ENCODE peak calls at places on chromosome 6, in ten cellular contexts. O is psoas muscle, P is right lobe of liver, L is fibroblast of lung, I is adipocyte, F is PC-3, R is suprapubic skin, H is cardiac muscle cell, A is SK-N-SH, Z is upper lobe of right lung. X is an unnamed sample. For H3K36me3 and H3K9me3, the result is how much of the 10 kb centered on the place peaks cover.

GRCh38 chr6:16639689-16640480 is 121.4 kb downstream of the ATXN1 start:
- DNase-seq in O (no peak), P (no peak), L (peak), I (peak), F (peak), R (no peak), H (peak), A (no peak), Z (no peak), X (peak)

GRCh38 chr6:158826819-158827501 is 7.8 kb upstream of the EZR start:
- DNase-seq in O (no peak), P (no peak), L (no peak), I (no peak), F (no peak), R (no peak), H (no peak), A (peak), Z (no peak), X (no peak)

GRCh38 chr6:107113460-107114212 is 1.7 kb downstream of the BEND3 start:
- DNase-seq in O (no peak), P (no peak), L (no peak), I (no peak), F (no peak), R (no peak), H (no peak), A (no peak), Z (no peak), X (no peak)

GRCh38 chr6:9901376-9901775 is 513.5 kb downstream of the TFAP2A start:
- DNase-seq in O (no peak), P (no peak), L (no peak), I (no peak), F (no peak), R (no peak), H (no peak), A (no peak), Z (no peak), X (no peak)

GRCh38 chr6:2124260-2124709 is 121.1 kb downstream of the GMDS start:
- DNase-seq in O (no peak), P (no peak), L (peak), I (no peak), F (no peak), R (no peak), H (peak), A (no peak), Z (no peak), X (no peak)

GRCh38 chr6:81938014-81938761 is 185.7 kb upstream of the TENT5A start:
- DNase-seq in O (no peak), P (no peak), L (peak), I (peak), F (peak), R (no peak), H (peak), A (no peak), Z (no peak), X (peak)

GRCh38 chr6:134454794-134455193 is 136.9 kb upstream of the SGK1 start:
- DNase-seq in O (no peak), P (no peak), L (no peak), I (no peak), F (no peak), R (no peak), H (peak), A (no peak), Z (no peak), X (no peak)

GRCh38 chr6:99711925-99712324 is 105.3 kb downstream of the PRDM13 start:
- DNase-seq in O (no peak), P (no peak), L (no peak), I (no peak), F (no peak), R (no peak), H (no peak), A (no peak), Z (peak), X (no peak)

GRCh38 chr6:37538107-37538506 is 38.4 kb upstream of the CCDC167 start:
- DNase-seq in O (no peak), P (no peak), L (no peak), I (no peak), F (peak), R (no peak), H (no peak), A (no peak), Z (no peak), X (no peak)

GRCh38 chr6:48109902-48110301 is 1.1 kb downstream of the PTCHD4 start:
- DNase-seq in O (no peak), P (no peak), L (peak), I (peak), F (peak), R (no peak), H (no peak), A (no peak), Z (no peak), X (no peak)

GRCh38 chr6:130223508-130223907 is 757 bp upstream of the SAMD3 start:
- DNase-seq in O (no peak), P (no peak), L (no peak), I (no peak), F (no peak), R (no peak), H (no peak), A (no peak), Z (no peak), X (no peak)

GRCh38 chr6:227812-228338 is 64.4 kb upstream of the DUSP22 start:
- DNase-seq in O (no peak), P (no peak), L (no peak), I (no peak), F (no peak), R (no peak), H (no peak), A (no peak), Z (peak), X (no peak)

GRCh38 chr6:11027565-11028110 is 16.5 kb downstream of the ELOVL2 start:
- DNase-seq in O (no peak), P (no peak), L (no peak), I (no peak), F (no peak), R (no peak), H (no peak), A (no peak), Z (no peak), X (no peak)

GRCh38 chr6:87551799-87552198 is 38.0 kb downstream of the RARS2 start:
- DNase-seq in O (no peak), P (no peak), L (no peak), I (no peak), F (no peak), R (no peak), H (no peak), A (no peak), Z (no peak), X (no peak)

GRCh38 chr6:33579828-33580714 is at the start of gene BAK1:
- DNase-seq in O (peak), P (peak), L (peak), I (peak), F (peak), R (peak), H (peak), A (peak), Z (peak), X (peak)

GRCh38 chr6:35183281-35183680 is 30.5 kb upstream of the SCUBE3 start:
- DNase-seq in O (no peak), P (no peak), L (no peak), I (no peak), F (no peak), R (no peak), H (no peak), A (no peak), Z (no peak), X (no peak)

GRCh38 chr6:3915076-3915791 is 66.1 kb downstream of the FAM50B start:
- DNase-seq in O (no peak), P (no peak), L (no peak), I (no peak), F (no peak), R (no peak), H (no peak), A (no peak), Z (no peak), X (no peak)

GRCh38 chr6:26175428-26176181 is 88.4 kb downstream of the HFE start:
- DNase-seq in O (no peak), P (no peak), L (peak), I (peak), F (peak), R (no peak), H (peak), A (no peak), Z (no peak), X (peak)

GRCh38 chr6:3893487-3893886 is 44.3 kb downstream of the FAM50B start:
- DNase-seq in O (no peak), P (no peak), L (no peak), I (no peak), F (no peak), R (no peak), H (no peak), A (no peak), Z (no peak), X (no peak)

GRCh38 chr6:167742719-167743303 is 83.9 kb upstream of the AFDN start:
- DNase-seq in O (no peak), P (no peak), L (no peak), I (no peak), F (peak), R (no peak), H (peak), A (no peak), Z (no peak), X (peak)

GRCh38 chr6:35470663-35471120 is 2.5 kb downstream of the RPL10A start:
- DNase-seq in O (peak), P (no peak), L (no peak), I (peak), F (no peak), R (no peak), H (no peak), A (no peak), Z (no peak), X (no peak)

GRCh38 chr6:7585287-7585930 is 4.6 kb upstream of the SNRNP48 start:
- DNase-seq in O (no peak), P (no peak), L (no peak), I (no peak), F (no peak), R (no peak), H (no peak), A (no peak), Z (no peak), X (no peak)

GRCh38 chr6:140043357-140043756 is 668.9 kb upstream of the CITED2 start:
- DNase-seq in O (no peak), P (no peak), L (peak), I (peak), F (peak), R (no peak), H (peak), A (no peak), Z (no peak), X (peak)

GRCh38 chr6:47221565-47221964 is 88.1 kb downstream of the TNFRSF21 start:
- DNase-seq in O (no peak), P (no peak), L (no peak), I (no peak), F (no peak), R (no peak), H (no peak), A (no peak), Z (no peak), X (no peak)

GRCh38 chr6:89611666-89612065 is 26.9 kb downstream of the LYRM2 start:
- DNase-seq in O (no peak), P (no peak), L (no peak), I (no peak), F (no peak), R (no peak), H (peak), A (no peak), Z (no peak), X (no peak)

GRCh38 chr6:77015350-77015749 is 447.9 kb downstream of the HTR1B start:
- DNase-seq in O (no peak), P (no peak), L (peak), I (peak), F (no peak), R (no peak), H (peak), A (no peak), Z (no peak), X (peak)

GRCh38 chr6:51339728-51340127 is 521.1 kb downstream of the TFAP2B start:
- DNase-seq in O (no peak), P (no peak), L (no peak), I (no peak), F (peak), R (no peak), H (no peak), A (no peak), Z (no peak), X (no peak)

GRCh38 chr6:25381077-25381476 is 101.9 kb downstream of the CARMIL1 start:
- DNase-seq in O (no peak), P (no peak), L (no peak), I (no peak), F (no peak), R (no peak), H (no peak), A (no peak), Z (no peak), X (no peak)

GRCh38 chr6:42523158-42523814 is 40.5 kb upstream of the UBR2 start:
- DNase-seq in O (no peak), P (no peak), L (no peak), I (no peak), F (no peak), R (no peak), H (no peak), A (no peak), Z (no peak), X (peak)

GRCh38 chr6:137810554-137811120 is 56.4 kb upstream of the TNFAIP3 start:
- DNase-seq in O (no peak), P (no peak), L (no peak), I (no peak), F (no peak), R (no peak), H (no peak), A (no peak), Z (no peak), X (no peak)
- H3K4me3 ChIP-seq in O (no peak), P (no peak), L (no peak), I (no peak), F (no peak), R (no peak), H (no peak), A (no peak), Z (no peak), X (no peak)

GRCh38 chr6:112116215-112116614 is 28.8 kb downstream of the FAM229B start:
- DNase-seq in O (no peak), P (peak), L (no peak), I (no peak), F (no peak), R (no peak), H (no peak), A (no peak), Z (no peak), X (no peak)
- H3K36me3 ChIP-seq in O (under half), P (under half), L (under half), I (half or more), F (under half), R (under half), H (half or more), A (under half), Z (half or more), X (under half)

GRCh38 chr6:148698671-148699180 is 48.1 kb upstream of the UST start:
- DNase-seq in O (no peak), P (no peak), L (no peak), I (no peak), F (no peak), R (no peak), H (no peak), A (no peak), Z (no peak), X (no peak)

GRCh38 chr6:148697895-148698440 is 48.9 kb upstream of the UST start:
- DNase-seq in O (no peak), P (no peak), L (no peak), I (no peak), F (no peak), R (no peak), H (no peak), A (no peak), Z (no peak), X (no peak)

GRCh38 chr6:148689168-148689567 is 57.7 kb upstream of the UST start:
- DNase-seq in O (no peak), P (no peak), L (no peak), I (no peak), F (no peak), R (no peak), H (no peak), A (no peak), Z (no peak), X (no peak)

GRCh38 chr6:148693882-148694484 is 52.8 kb upstream of the UST start:
- DNase-seq in O (no peak), P (no peak), L (no peak), I (no peak), F (no peak), R (no peak), H (no peak), A (no peak), Z (no peak), X (no peak)
- H3K9me3 ChIP-seq in O (under half), P (under half), L (under half), I (under half), F (under half), R (under half), H (under half), A (under half), Z (under half), X (under half)

DNA sequence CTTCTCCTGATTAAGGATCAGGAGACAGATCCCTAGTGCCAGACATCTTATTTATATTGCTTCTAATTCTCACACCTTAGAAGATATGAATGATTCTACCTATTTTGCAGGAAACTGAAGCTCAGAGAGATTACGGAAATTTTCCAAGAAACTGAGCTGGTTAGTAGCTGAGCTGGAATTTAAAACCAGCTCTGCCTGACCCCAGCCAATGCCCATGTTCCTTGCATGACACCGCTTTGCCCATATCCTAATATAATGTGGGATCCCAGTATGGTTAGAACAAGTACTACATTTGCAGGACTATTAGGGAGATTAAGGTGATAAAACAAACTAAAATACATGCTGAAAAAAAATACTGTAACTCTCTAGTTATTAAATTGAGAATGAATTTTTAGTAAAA is 1.9 kb downstream of the TMEM30A start:
- DNase-seq in O (no peak), P (no peak), L (no peak), I (peak), F (peak), R (no peak), H (no peak), A (no peak), Z (no peak), X (no peak)
- H3K4me3 ChIP-seq in O (peak), P (no peak), L (peak), I (peak), F (peak), R (peak), H (peak), A (peak), Z (peak), X (peak)

DNA sequence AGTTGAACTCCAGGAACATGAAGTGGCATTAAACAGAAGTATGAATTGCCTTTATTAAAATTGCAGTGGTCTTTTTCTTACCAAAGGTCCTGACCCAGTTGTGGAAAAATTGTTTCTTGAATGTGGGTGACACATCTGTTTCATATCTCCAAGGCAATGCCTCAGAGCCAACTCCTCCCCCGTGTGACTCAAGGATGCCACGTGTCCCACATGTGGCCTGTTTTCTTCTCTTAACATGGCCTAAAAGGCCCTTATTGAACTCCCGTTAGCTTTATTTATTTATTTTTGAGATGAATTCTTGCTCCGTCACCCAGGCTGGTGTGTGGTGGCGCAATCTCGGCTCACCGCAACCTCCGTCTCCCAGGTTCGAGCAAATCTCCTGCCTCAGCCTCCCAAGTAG is 128.4 kb upstream of the ESR1 start:
- DNase-seq in O (peak), P (no peak), L (peak), I (peak), F (peak), R (peak), H (peak), A (no peak), Z (no peak), X (peak)
- H3K36me3 ChIP-seq in O (under half), P (under half), L (under half), I (under half), F (under half), R (under half), H (under half), A (under half), Z (under half), X (under half)

DNA sequence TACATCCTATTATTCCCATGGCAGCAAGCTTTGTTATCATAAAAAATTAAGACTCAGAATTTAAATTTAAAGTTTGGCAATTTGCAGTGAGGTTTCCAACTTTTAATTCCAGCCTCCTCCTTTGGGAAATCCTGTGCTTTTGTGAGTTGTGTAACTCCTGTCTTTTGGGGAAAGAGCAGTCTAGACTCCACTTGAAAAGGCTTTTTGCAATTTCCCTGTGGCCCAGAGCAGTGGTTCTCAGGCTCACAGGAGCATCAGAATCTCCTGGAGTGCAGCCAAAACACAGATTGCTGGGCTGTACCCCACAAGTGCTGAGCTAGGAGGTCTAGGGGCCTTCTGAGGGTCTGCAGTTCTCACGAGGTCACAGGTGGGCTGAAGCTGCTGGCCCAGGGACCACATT is 792.5 kb downstream of the QKI start:
- DNase-seq in O (no peak), P (no peak), L (no peak), I (no peak), F (no peak), R (no peak), H (no peak), A (no peak), Z (no peak), X (no peak)
- H3K9me3 ChIP-seq in O (under half), P (under half), L (under half), I (under half), F (under half), R (under half), H (under half), A (under half), Z (under half), X (under half)

GRCh38 chr6:124882580-124883393 is 79.5 kb upstream of the RNF217 start:
- DNase-seq in O (no peak), P (no peak), L (peak), I (peak), F (peak), R (no peak), H (peak), A (no peak), Z (no peak), X (no peak)
- H3K4me3 ChIP-seq in O (no peak), P (no peak), L (no peak), I (peak), F (peak), R (no peak), H (no peak), A (no peak), Z (no peak), X (no peak)

GRCh38 chr6:156839591-156840001 is 62.4 kb downstream of the ARID1B start:
- DNase-seq in O (no peak), P (no peak), L (peak), I (no peak), F (no peak), R (no peak), H (peak), A (no peak), Z (no peak), X (no peak)

GRCh38 chr6:156830126-156830525 is 52.9 kb downstream of the ARID1B start:
- DNase-seq in O (no peak), P (no peak), L (no peak), I (no peak), F (no peak), R (no peak), H (no peak), A (no peak), Z (no peak), X (no peak)

GRCh38 chr6:156828280-156828703 is 51.1 kb downstream of the ARID1B start:
- DNase-seq in O (peak), P (no peak), L (peak), I (peak), F (peak), R (no peak), H (peak), A (no peak), Z (no peak), X (peak)

GRCh38 chr6:156832166-156832743 is 55.1 kb downstream of the ARID1B start:
- DNase-seq in O (no peak), P (no peak), L (peak), I (no peak), F (peak), R (no peak), H (peak), A (peak), Z (no peak), X (peak)

DNA sequence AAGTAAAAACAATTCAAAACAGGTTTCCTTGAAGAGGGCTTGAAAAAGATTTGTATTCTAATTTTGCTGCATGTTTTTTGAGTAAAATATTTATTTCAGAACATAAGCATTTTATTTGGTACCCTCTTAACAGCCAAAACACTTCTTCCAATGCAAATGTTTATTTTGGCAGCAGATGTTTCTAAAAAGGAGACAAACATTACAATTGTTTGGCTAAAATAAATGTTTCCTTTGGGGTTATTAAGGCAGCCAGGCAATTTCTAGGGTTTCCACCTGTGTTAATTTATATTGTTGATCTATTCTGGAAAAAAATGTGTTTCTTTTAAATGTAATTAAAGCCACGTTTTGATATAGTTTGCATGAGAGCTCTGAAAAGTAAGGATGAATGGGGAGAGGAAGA is 56.6 kb downstream of the ARID1B start:
- DNase-seq in O (no peak), P (no peak), L (no peak), I (no peak), F (no peak), R (no peak), H (no peak), A (no peak), Z (no peak), X (no peak)
- H3K36me3 ChIP-seq in O (under half), P (under half), L (under half), I (under half), F (under half), R (under half), H (under half), A (under half), Z (under half), X (under half)

GRCh38 chr6:40039042-40039441 is 104.8 kb upstream of the MOCS1 start:
- DNase-seq in O (no peak), P (no peak), L (no peak), I (no peak), F (no peak), R (no peak), H (no peak), A (no peak), Z (no peak), X (no peak)
- H3K9me3 ChIP-seq in O (under half), P (under half), L (under half), I (under half), F (under half), R (under half), H (under half), A (under half), Z (under half), X (under half)

GRCh38 chr6:156949376-156949775 is 172.2 kb downstream of the ARID1B start:
- DNase-seq in O (no peak), P (no peak), L (peak), I (peak), F (peak), R (no peak), H (peak), A (no peak), Z (no peak), X (peak)
- H3K4me3 ChIP-seq in O (no peak), P (no peak), L (no peak), I (no peak), F (peak), R (no peak), H (no peak), A (no peak), Z (no peak), X (no peak)

X was measured in MG63.